ENCODE peak calls at places on chromosomes 3 and 15, in eight cellular contexts. J, A, Y, M, Z, P, C and G are unnamed samples.

GRCh38 chr15:65638681-65639089 is 16.9 kb downstream of the SLC24A1 start:
- DNase-seq in J (peak), Y (peak), Z (peak), C (peak), A (no peak), P (peak), M (no peak), G (peak)

GRCh38 chr15:85086855-85087254 is 105.2 kb downstream of the PDE8A start:
- DNase-seq in J (no peak), Y (no peak), P (no peak), Z (no peak), C (no peak), M (no peak), A (no peak), G (no peak)

GRCh38 chr3:194686816-194687637 is 1.3 kb downstream of the FAM43A start:
- DNase-seq in Z (peak), A (peak), P (peak), M (no peak), J (no peak), Y (peak), C (peak), G (peak)

GRCh38 chr15:57747206-57747605 is 40.7 kb downstream of the POLR2M start:
- DNase-seq in Z (no peak), C (no peak), P (no peak), Y (no peak), A (no peak), M (no peak), J (no peak), G (no peak)

GRCh38 chr15:85422607-85423006 is 42.2 kb downstream of the AKAP13 start:
- DNase-seq in Y (no peak), P (no peak), C (no peak), Z (no peak), A (no peak), J (no peak), M (no peak), G (no peak)

GRCh38 chr3:158368271-158368670 is 202.7 kb upstream of the MLF1 start:
- DNase-seq in J (no peak), Y (no peak), A (no peak), Z (no peak), P (no peak), M (no peak), C (no peak), G (no peak)

GRCh38 chr3:97680210-97680609 is 84.3 kb upstream of the ARL6 start:
- DNase-seq in P (no peak), C (no peak), J (no peak), A (no peak), Y (no peak), Z (no peak), M (no peak), G (no peak)

GRCh38 chr3:15892828-15893227 is 95.0 kb upstream of the ANKRD28 start:
- DNase-seq in Y (no peak), J (no peak), Z (no peak), P (peak), A (no peak), C (no peak), M (no peak), G (no peak)

GRCh38 chr15:69668049-69668705 is 215.6 kb downstream of the RPLP1 start:
- DNase-seq in J (no peak), Z (no peak), M (no peak), A (no peak), C (no peak), Y (peak), P (no peak), G (no peak)

GRCh38 chr15:99265541-99266070 is 14.3 kb downstream of the LRRC28 start:
- DNase-seq in A (no peak), Z (no peak), C (no peak), M (no peak), Y (no peak), J (no peak), P (no peak), G (no peak)